ENCODE peak calls at places on chromosomes 16 and 17, in four cellular contexts. One of them, this sample, is unnamed.

GRCh38 chr16:89120921-89121351 is 27.3 kb downstream of the ACSF3 start:
- DNase-seq in hepatic stellate cell: no peak
- DNase-seq in activated T-helper 1 cell treated with Interleukin-2 at 50 U/mL for 16 hours: no peak
- DNase-seq in NCI-H1930: no peak
- DNase-seq in this sample: no peak

GRCh38 chr16:79278506-79278905 is 322.0 kb downstream of the MAF start:
- DNase-seq in hepatic stellate cell: no peak
- DNase-seq in activated T-helper 1 cell treated with Interleukin-2 at 50 U/mL for 16 hours: peak
- DNase-seq in NCI-H1930: no peak
- DNase-seq in this sample: no peak

GRCh38 chr16:75087040-75087979 is 29.3 kb downstream of the LDHD start:
- DNase-seq in hepatic stellate cell: peak
- DNase-seq in activated T-helper 1 cell treated with Interleukin-2 at 50 U/mL for 16 hours: no peak
- DNase-seq in NCI-H1930: no peak
- DNase-seq in this sample: no peak

GRCh38 chr17:13561606-13562270 is 40.0 kb downstream of the HS3ST3A1 start:
- DNase-seq in hepatic stellate cell: no peak
- DNase-seq in activated T-helper 1 cell treated with Interleukin-2 at 50 U/mL for 16 hours: no peak
- DNase-seq in NCI-H1930: no peak
- DNase-seq in this sample: peak

GRCh38 chr17:64653985-64654355 is 8.1 kb downstream of the SMURF2 start:
- DNase-seq in hepatic stellate cell: no peak
- DNase-seq in activated T-helper 1 cell treated with Interleukin-2 at 50 U/mL for 16 hours: no peak
- DNase-seq in NCI-H1930: no peak
- DNase-seq in this sample: no peak

GRCh38 chr16:87210949-87211348 is 106.2 kb downstream of the C16orf95 start:
- DNase-seq in hepatic stellate cell: no peak
- DNase-seq in activated T-helper 1 cell treated with Interleukin-2 at 50 U/mL for 16 hours: no peak
- DNase-seq in NCI-H1930: no peak
- DNase-seq in this sample: peak

GRCh38 chr16:30131869-30132475 is 9.0 kb upstream of the MAPK3 start:
- DNase-seq in hepatic stellate cell: no peak
- DNase-seq in activated T-helper 1 cell treated with Interleukin-2 at 50 U/mL for 16 hours: no peak
- DNase-seq in NCI-H1930: no peak
- DNase-seq in this sample: no peak

GRCh38 chr17:49445561-49445960 is 30.9 kb upstream of the PHB1 start:
- DNase-seq in hepatic stellate cell: no peak
- DNase-seq in activated T-helper 1 cell treated with Interleukin-2 at 50 U/mL for 16 hours: no peak
- DNase-seq in NCI-H1930: no peak
- DNase-seq in this sample: no peak

GRCh38 chr17:48498168-48498840 is 32.5 kb downstream of the HOXB1 start:
- DNase-seq in hepatic stellate cell: no peak
- DNase-seq in activated T-helper 1 cell treated with Interleukin-2 at 50 U/mL for 16 hours: no peak
- DNase-seq in NCI-H1930: no peak
- DNase-seq in this sample: no peak

GRCh38 chr17:7048968-7049367 is 5.1 kb upstream of the SLC16A11 start:
- DNase-seq in hepatic stellate cell: no peak
- DNase-seq in activated T-helper 1 cell treated with Interleukin-2 at 50 U/mL for 16 hours: no peak
- DNase-seq in NCI-H1930: no peak
- DNase-seq in this sample: no peak

GRCh38 chr16:88528902-88529318 is 41.3 kb upstream of the ZC3H18 start:
- DNase-seq in hepatic stellate cell: no peak
- DNase-seq in activated T-helper 1 cell treated with Interleukin-2 at 50 U/mL for 16 hours: no peak
- DNase-seq in NCI-H1930: no peak
- DNase-seq in this sample: no peak

GRCh38 chr16:89334988-89335802 is 117.7 kb downstream of the ZNF778 start:
- DNase-seq in hepatic stellate cell: no peak
- DNase-seq in activated T-helper 1 cell treated with Interleukin-2 at 50 U/mL for 16 hours: no peak
- DNase-seq in NCI-H1930: no peak
- DNase-seq in this sample: no peak

GRCh38 chr16:74035816-74036215 is 260.8 kb upstream of the PSMD7 start:
- DNase-seq in hepatic stellate cell: peak
- DNase-seq in activated T-helper 1 cell treated with Interleukin-2 at 50 U/mL for 16 hours: no peak
- DNase-seq in NCI-H1930: no peak
- DNase-seq in this sample: peak

GRCh38 chr16:84357191-84357651 is 11.1 kb upstream of the ATP2C2 start:
- DNase-seq in hepatic stellate cell: no peak
- DNase-seq in activated T-helper 1 cell treated with Interleukin-2 at 50 U/mL for 16 hours: no peak
- DNase-seq in NCI-H1930: no peak
- DNase-seq in this sample: no peak

GRCh38 chr16:12027091-12027490 is 50.6 kb downstream of the SNX29 start:
- DNase-seq in hepatic stellate cell: no peak
- DNase-seq in activated T-helper 1 cell treated with Interleukin-2 at 50 U/mL for 16 hours: no peak
- DNase-seq in NCI-H1930: no peak
- DNase-seq in this sample: no peak

GRCh38 chr16:85514295-85514600 is 98.9 kb upstream of the GSE1 start:
- DNase-seq in hepatic stellate cell: no peak
- DNase-seq in activated T-helper 1 cell treated with Interleukin-2 at 50 U/mL for 16 hours: no peak
- DNase-seq in NCI-H1930: no peak
- DNase-seq in this sample: no peak

GRCh38 chr17:37045271-37045946 is 96.7 kb downstream of the AATF start:
- DNase-seq in hepatic stellate cell: no peak
- DNase-seq in activated T-helper 1 cell treated with Interleukin-2 at 50 U/mL for 16 hours: no peak
- DNase-seq in NCI-H1930: no peak
- DNase-seq in this sample: no peak

GRCh38 chr16:57761957-57762356 is 26.4 kb downstream of the KATNB1 start:
- DNase-seq in hepatic stellate cell: no peak
- DNase-seq in activated T-helper 1 cell treated with Interleukin-2 at 50 U/mL for 16 hours: no peak
- DNase-seq in NCI-H1930: no peak
- DNase-seq in this sample: no peak

GRCh38 chr16:4263504-4264436 is 9.1 kb downstream of the TFAP4 start:
- DNase-seq in hepatic stellate cell: peak
- DNase-seq in activated T-helper 1 cell treated with Interleukin-2 at 50 U/mL for 16 hours: no peak
- DNase-seq in NCI-H1930: no peak
- DNase-seq in this sample: peak

GRCh38 chr17:78040561-78041400 is 82.3 kb downstream of the TNRC6C start:
- DNase-seq in hepatic stellate cell: peak
- DNase-seq in activated T-helper 1 cell treated with Interleukin-2 at 50 U/mL for 16 hours: peak
- DNase-seq in NCI-H1930: no peak
- DNase-seq in this sample: peak

GRCh38 chr16:55041540-55042234 is 111.0 kb downstream of the IRX5 start:
- DNase-seq in hepatic stellate cell: no peak
- DNase-seq in activated T-helper 1 cell treated with Interleukin-2 at 50 U/mL for 16 hours: no peak
- DNase-seq in NCI-H1930: no peak
- DNase-seq in this sample: no peak

This sample was measured in A549.